ENCODE peak calls at places on chromosomes 16 and 17, in four cellular contexts. One of them, this sample, is unnamed.
A peak's percentile ranks its signal among the peaks of the same experiment; 100 is the strongest.

GRCh38 chr16:87033021-87033471 is 284.1 kb downstream of the C16orf95 start:
- DNase-seq in H1: no peak
- DNase-seq in HepG2: no peak
- DNase-seq in GM12878: no peak
- DNase-seq in this sample: no peak

GRCh38 chr16:12090162-12090552 is 113.6 kb downstream of the SNX29 start:
- DNase-seq in H1: no peak
- DNase-seq in HepG2: no peak
- DNase-seq in GM12878: no peak
- DNase-seq in this sample: no peak

GRCh38 chr17:42183741-42184711 is 1.2 kb downstream of the HCRT start:
- DNase-seq in H1: no peak
- DNase-seq in HepG2: peak; percentile 70
- DNase-seq in GM12878: peak; percentile 23
- DNase-seq in this sample: peak; percentile 91

GRCh38 chr17:7984904-7985303 is 17.5 kb upstream of the GUCY2D start:
- DNase-seq in GM12878: no peak
- DNase-seq in H1: no peak
- DNase-seq in HepG2: no peak
- DNase-seq in this sample: no peak

GRCh38 chr17:81322271-81323082 is 27.4 kb upstream of the SLC38A10 start:
- DNase-seq in H1: no peak
- DNase-seq in HepG2: peak; percentile 78
- DNase-seq in GM12878: no peak
- DNase-seq in this sample: peak; percentile 98

GRCh38 chr17:34486781-34487180 is 92.6 kb upstream of the TMEM132E start:
- DNase-seq in H1: no peak
- DNase-seq in GM12878: no peak
- DNase-seq in HepG2: no peak
- DNase-seq in this sample: no peak

GRCh38 chr16:56994311-56994710 is 5.0 kb downstream of the NLRC5 start:
- DNase-seq in GM12878: no peak
- DNase-seq in H1: no peak
- DNase-seq in HepG2: no peak
- DNase-seq in this sample: no peak

GRCh38 chr17:6666077-6666521 is 14.5 kb downstream of the C17orf100 start:
- DNase-seq in H1: peak; percentile 66
- DNase-seq in HepG2: peak; percentile 78
- DNase-seq in GM12878: no peak
- DNase-seq in this sample: peak; percentile 74

GRCh38 chr16:27636453-27637200 is 86.7 kb downstream of the KATNIP start:
- DNase-seq in HepG2: no peak
- DNase-seq in H1: no peak
- DNase-seq in GM12878: no peak
- DNase-seq in this sample: no peak

GRCh38 chr16:87436225-87437172 is 44.4 kb downstream of the MAP1LC3B start:
- DNase-seq in GM12878: no peak
- DNase-seq in HepG2: no peak
- DNase-seq in H1: no peak
- DNase-seq in this sample: no peak

GRCh38 chr16:9251026-9251425 is 159.6 kb downstream of the HAPSTR1 start:
- DNase-seq in H1: no peak
- DNase-seq in GM12878: no peak
- DNase-seq in HepG2: no peak
- DNase-seq in this sample: no peak

GRCh38 chr17:21061971-21062526 is 19.2 kb upstream of the USP22 start:
- DNase-seq in H1: no peak
- DNase-seq in GM12878: peak; percentile 55
- DNase-seq in HepG2: no peak
- DNase-seq in this sample: no peak

GRCh38 chr17:7914771-7915610 is 1.1 kb downstream of the RNF227 start:
- DNase-seq in HepG2: no peak
- DNase-seq in H1: no peak
- DNase-seq in GM12878: no peak
- DNase-seq in this sample: no peak

GRCh38 chr17:82281502-82282238 is 8.2 kb upstream of the CSNK1D start:
- DNase-seq in GM12878: peak; percentile 30
- DNase-seq in HepG2: no peak
- DNase-seq in H1: no peak
- DNase-seq in this sample: no peak

GRCh38 chr17:72056727-72057290 is 64.0 kb upstream of the SOX9 start:
- DNase-seq in GM12878: no peak
- DNase-seq in H1: peak; percentile 7
- DNase-seq in HepG2: no peak
- DNase-seq in this sample: no peak

GRCh38 chr16:66489385-66489784 is 60.5 kb downstream of the TK2 start:
- DNase-seq in GM12878: no peak
- DNase-seq in HepG2: no peak
- DNase-seq in H1: no peak
- DNase-seq in this sample: no peak

GRCh38 chr16:30961384-30961783 is 3.8 kb downstream of the SETD1A start:
- DNase-seq in HepG2: no peak
- DNase-seq in GM12878: no peak
- DNase-seq in H1: no peak
- DNase-seq in this sample: no peak

GRCh38 chr17:58630883-58631522 is 60.8 kb downstream of the TEX14 start:
- DNase-seq in GM12878: no peak
- DNase-seq in HepG2: no peak
- DNase-seq in H1: peak; percentile 77
- DNase-seq in this sample: peak; percentile 37

GRCh38 chr17:81036128-81036891 is 1.4 kb downstream of the BAIAP2 start:
- DNase-seq in GM12878: no peak
- DNase-seq in H1: no peak
- DNase-seq in HepG2: no peak
- DNase-seq in this sample: no peak

GRCh38 chr17:4362141-4362540 is 4.3 kb downstream of the UBE2G1 start:
- DNase-seq in H1: no peak
- DNase-seq in HepG2: no peak
- DNase-seq in GM12878: no peak
- DNase-seq in this sample: no peak

GRCh38 chr17:63698381-63698885 is 1.5 kb downstream of the LIMD2 start:
- DNase-seq in GM12878: no peak
- DNase-seq in HepG2: no peak
- DNase-seq in H1: no peak
- DNase-seq in this sample: no peak

GRCh38 chr17:3993493-3994220 is 29.4 kb upstream of the ATP2A3 start:
- DNase-seq in H1: no peak
- DNase-seq in HepG2: no peak
- DNase-seq in GM12878: peak; percentile 63
- DNase-seq in this sample: no peak

GRCh38 chr16:952321-952720 is 18.5 kb downstream of the LMF1 start:
- DNase-seq in H1: no peak
- DNase-seq in HepG2: no peak
- DNase-seq in GM12878: no peak
- DNase-seq in this sample: no peak

GRCh38 chr16:3112058-3112880 is at the start of gene ZNF205:
- DNase-seq in GM12878: no peak
- DNase-seq in HepG2: peak; percentile 70
- DNase-seq in H1: no peak
- DNase-seq in this sample: peak; percentile 88

GRCh38 chr16:88941933-88942909 is 34.8 kb downstream of the CBFA2T3 start:
- DNase-seq in HepG2: no peak
- DNase-seq in H1: no peak
- DNase-seq in GM12878: no peak
- DNase-seq in this sample: no peak

GRCh38 chr17:63442549-63443035 is 3.5 kb downstream of the CYB561 start:
- DNase-seq in GM12878: no peak
- DNase-seq in HepG2: no peak
- DNase-seq in H1: no peak
- DNase-seq in this sample: peak; percentile 66

GRCh38 chr17:3003401-3004149 is 59.8 kb downstream of the OR1D5 start:
- DNase-seq in HepG2: no peak
- DNase-seq in H1: no peak
- DNase-seq in GM12878: peak; percentile 32
- DNase-seq in this sample: no peak

GRCh38 chr17:19883537-19884215 is 15.9 kb upstream of the ULK2 start:
- DNase-seq in GM12878: no peak
- DNase-seq in H1: no peak
- DNase-seq in HepG2: no peak
- DNase-seq in this sample: no peak

GRCh38 chr17:39527220-39527813 is 66.0 kb downstream of the CDK12 start:
- DNase-seq in H1: no peak
- DNase-seq in GM12878: no peak
- DNase-seq in HepG2: peak; percentile 33
- DNase-seq in this sample: peak; percentile 22

GRCh38 chr17:1039511-1040215 is 42.7 kb downstream of the TIMM22 start:
- DNase-seq in HepG2: no peak
- DNase-seq in H1: no peak
- DNase-seq in GM12878: no peak
- DNase-seq in this sample: no peak

GRCh38 chr17:7557147-7557764 is 1.3 kb upstream of the TNFSF13 start:
- DNase-seq in H1: no peak
- DNase-seq in GM12878: no peak
- DNase-seq in HepG2: peak; percentile 42
- DNase-seq in this sample: no peak

GRCh38 chr17:11980813-11981212 is 16.5 kb downstream of the ZNF18 start:
- DNase-seq in H1: no peak
- DNase-seq in HepG2: no peak
- DNase-seq in GM12878: no peak
- DNase-seq in this sample: peak; percentile 9

GRCh38 chr17:80691784-80692183 is 147.1 kb downstream of the RPTOR start:
- DNase-seq in GM12878: no peak
- DNase-seq in H1: no peak
- DNase-seq in HepG2: no peak
- DNase-seq in this sample: peak; percentile 10

GRCh38 chr17:44416558-44417289 is 27.3 kb upstream of the ITGA2B start:
- DNase-seq in HepG2: no peak
- DNase-seq in GM12878: no peak
- DNase-seq in H1: no peak
- DNase-seq in this sample: no peak

DNA sequence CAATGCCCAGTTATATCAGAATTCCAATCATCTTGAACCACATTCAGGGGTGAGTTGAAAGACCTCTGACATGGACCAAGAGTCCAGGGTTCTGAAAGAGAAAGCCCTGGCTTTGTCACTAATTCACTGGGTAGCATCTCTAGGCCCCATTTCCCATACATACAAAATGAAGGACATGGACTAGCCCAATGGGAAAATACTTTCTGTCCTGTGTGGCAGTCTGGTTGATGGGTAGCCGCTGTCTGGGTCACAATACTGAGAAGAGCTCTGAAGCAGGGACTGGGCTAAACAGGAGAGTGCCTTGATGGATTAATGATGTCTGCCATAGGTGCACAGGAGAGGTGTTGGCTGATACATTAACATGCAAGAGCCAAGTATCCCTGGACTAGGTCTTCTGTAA is 214.3 kb downstream of the RAB11FIP4 start:
- DNase-seq in GM12878: no peak
- DNase-seq in H1: no peak
- DNase-seq in HepG2: no peak
- DNase-seq in this sample: no peak
- TF ChIP-seq CBX5 in GM12878: no peak
- TF ChIP-seq CBX5 in H1: no peak
- TF ChIP-seq CBX5 in HepG2: no peak
- TF ChIP-seq CBX5 in this sample: no peak

GRCh38 chr17:33469411-33469810 is 176.3 kb upstream of the ASIC2 start:
- DNase-seq in HepG2: no peak
- DNase-seq in H1: no peak
- DNase-seq in GM12878: no peak
- DNase-seq in this sample: no peak
- TF ChIP-seq CBX5 in HepG2: no peak
- TF ChIP-seq CBX5 in H1: no peak
- TF ChIP-seq CBX5 in GM12878: no peak
- TF ChIP-seq CBX5 in this sample: no peak

GRCh38 chr16:77169650-77170236 is 21.2 kb upstream of the MON1B start:
- DNase-seq in HepG2: peak; percentile 52
- DNase-seq in GM12878: no peak
- DNase-seq in H1: peak; percentile 17
- DNase-seq in this sample: peak; percentile 60
- TF ChIP-seq CBX5 in HepG2: no peak
- TF ChIP-seq CBX5 in GM12878: no peak
- TF ChIP-seq CBX5 in H1: no peak
- TF ChIP-seq CBX5 in this sample: no peak

GRCh38 chr17:17382901-17383300 is 79.7 kb downstream of the NT5M start:
- DNase-seq in H1: no peak
- DNase-seq in GM12878: no peak
- DNase-seq in HepG2: no peak
- DNase-seq in this sample: no peak
- TF ChIP-seq CBX5 in H1: no peak
- TF ChIP-seq CBX5 in GM12878: no peak
- TF ChIP-seq CBX5 in HepG2: no peak
- TF ChIP-seq CBX5 in this sample: no peak

GRCh38 chr17:47654991-47655390 is 5.3 kb downstream of the KPNB1 start:
- DNase-seq in HepG2: no peak
- DNase-seq in H1: no peak
- DNase-seq in GM12878: no peak
- DNase-seq in this sample: no peak

GRCh38 chr17:47665655-47666054 is 15.9 kb downstream of the KPNB1 start:
- DNase-seq in GM12878: no peak
- DNase-seq in H1: no peak
- DNase-seq in HepG2: no peak
- DNase-seq in this sample: no peak

GRCh38 chr17:47663997-47664941 is 14.6 kb downstream of the KPNB1 start:
- DNase-seq in HepG2: peak; percentile 63
- DNase-seq in H1: no peak
- DNase-seq in GM12878: peak; percentile 41
- DNase-seq in this sample: peak; percentile 47

GRCh38 chr17:47660064-47660492 is 10.4 kb downstream of the KPNB1 start:
- DNase-seq in HepG2: no peak
- DNase-seq in GM12878: peak; percentile 39
- DNase-seq in H1: no peak
- DNase-seq in this sample: no peak
- TF ChIP-seq CBX5 in HepG2: no peak
- TF ChIP-seq CBX5 in GM12878: no peak
- TF ChIP-seq CBX5 in H1: no peak
- TF ChIP-seq CBX5 in this sample: no peak

DNA sequence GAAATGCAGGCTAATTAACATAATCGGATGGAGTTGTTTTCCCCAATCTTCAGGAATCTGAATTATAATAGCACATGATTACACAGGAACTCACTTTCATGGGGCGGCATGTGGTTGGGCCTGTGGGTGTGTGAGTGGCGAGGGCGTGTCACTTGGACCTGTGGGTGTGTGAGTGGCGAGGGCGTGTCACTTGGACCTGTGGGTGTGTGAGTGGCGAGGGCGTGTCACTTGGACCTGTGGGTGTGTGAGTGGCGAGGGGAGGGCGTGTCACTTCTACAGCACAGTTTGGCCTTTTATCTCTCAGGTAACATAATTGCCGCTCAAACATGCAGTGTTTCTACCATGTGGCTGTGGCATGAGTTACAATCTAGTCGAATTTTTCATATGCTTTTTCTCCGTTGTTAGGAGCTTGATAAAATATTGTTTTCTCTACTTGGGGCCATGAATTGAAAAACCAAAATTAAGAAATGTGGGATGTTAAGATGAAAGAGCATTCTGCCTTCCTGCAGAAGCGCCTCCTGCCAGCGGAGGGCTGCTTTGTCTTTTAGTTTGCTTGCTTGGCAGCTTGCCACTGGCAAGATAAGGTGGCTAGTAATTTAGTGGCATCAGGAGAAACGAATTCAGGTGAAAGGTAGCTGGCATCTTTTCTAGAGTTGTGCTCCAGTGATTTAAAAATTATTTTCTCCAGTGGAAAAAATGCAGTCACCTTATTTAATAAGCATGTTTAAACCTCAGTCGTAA is 36.2 kb downstream of the USP10 start:
- DNase-seq in GM12878: no peak
- DNase-seq in H1: no peak
- DNase-seq in HepG2: peak; percentile 46
- DNase-seq in this sample: no peak
- TF ChIP-seq CBX5 in GM12878: no peak
- TF ChIP-seq CBX5 in H1: no peak
- TF ChIP-seq CBX5 in HepG2: no peak
- TF ChIP-seq CBX5 in this sample: no peak

GRCh38 chr16:85136213-85136704 is 24.0 kb upstream of the CIBAR2 start:
- DNase-seq in GM12878: peak; percentile 28
- DNase-seq in H1: no peak
- DNase-seq in HepG2: no peak
- DNase-seq in this sample: peak; percentile 27
- TF ChIP-seq CBX5 in GM12878: no peak
- TF ChIP-seq CBX5 in H1: no peak
- TF ChIP-seq CBX5 in HepG2: no peak
- TF ChIP-seq CBX5 in this sample: no peak

This sample was measured in K562.